ENCODE peak calls at places on chromosome 10, in seven cellular contexts. V is dermis microvascular lymphatic vessel endothelial cell, P is NCI-H774, I is epithelial cell of prostate, Y is T-helper 1 cell, X is colonic mucosa, G is posterior cingulate gyrus. U is an unnamed sample.

GRCh38 chr10:70498970-70499828 is 20.6 kb downstream of the PALD1 start:
- DNase-seq in V (peak; percentile 61), P (no peak), I (no peak), Y (no peak), X (no peak), G (no peak), U (no peak)

GRCh38 chr10:43039629-43040481 is 37.0 kb upstream of the RET start:
- DNase-seq in V (no peak), P (no peak), I (no peak), Y (no peak), X (peak; percentile 7), G (peak; percentile 67), U (no peak)

GRCh38 chr10:49488056-49488455 is 50.9 kb downstream of the ERCC6 start:
- DNase-seq in V (no peak), P (peak; percentile 72), I (no peak), Y (no peak), X (no peak), G (no peak), U (no peak)

GRCh38 chr10:127968659-127969058 is 61.8 kb downstream of the PTPRE start:
- DNase-seq in V (no peak), P (no peak), I (no peak), Y (no peak), X (no peak), G (no peak), U (no peak)

GRCh38 chr10:44293842-44294241 is 91.1 kb downstream of the CXCL12 start:
- DNase-seq in V (no peak), P (no peak), I (no peak), Y (no peak), X (no peak), G (no peak), U (no peak)

GRCh38 chr10:125633517-125633999 is 49.4 kb downstream of the TEX36 start:
- DNase-seq in V (peak; percentile 58), P (peak; percentile 16), I (no peak), Y (no peak), X (no peak), G (no peak), U (peak; percentile 53)

GRCh38 chr10:44961231-44961571 is 1.6 kb downstream of the RASSF4 start:
- DNase-seq in V (no peak), P (no peak), I (no peak), Y (no peak), X (peak; percentile 17), G (peak; percentile 66), U (no peak)

GRCh38 chr10:71840177-71840711 is 10.8 kb downstream of the PSAP start:
- DNase-seq in V (no peak), P (peak; percentile 12), I (no peak), Y (no peak), X (peak; percentile 58), G (peak; percentile 96), U (peak; percentile 73)

GRCh38 chr10:111035542-111035941 is 41.3 kb upstream of the ADRA2A start:
- DNase-seq in V (no peak), P (no peak), I (no peak), Y (no peak), X (no peak), G (no peak), U (no peak)

GRCh38 chr10:125132331-125132730 is 28.0 kb downstream of the CTBP2 start:
- DNase-seq in V (no peak), P (no peak), I (no peak), Y (no peak), X (no peak), G (no peak), U (no peak)

U was measured in HT-29.